ENCODE peak calls at places on chromosomes 6 and 20, in five cellular contexts. N is NCI-H2171 treated with DMSO at 0.1 percent for 48 hours, M is AG04450, Q is colonic mucosa, C is GM23338. S is an unnamed sample.

GRCh38 chr20:59994697-59995122 is 36.5 kb downstream of the CDH26 start:
- DNase-seq in Q (peak), N (no peak), M (no peak), C (peak), S (no peak)

GRCh38 chr6:50249493-50249892 is 199.8 kb upstream of the DEFB112 start:
- DNase-seq in Q (no peak), N (no peak), M (peak), C (no peak), S (no peak)

GRCh38 chr6:49849121-49849907 is 17.0 kb downstream of the CRISP1 start:
- DNase-seq in C (peak), M (peak), Q (no peak), N (peak), S (no peak)

GRCh38 chr6:30985490-30985889 is 2.0 kb downstream of the MUC21 start:
- DNase-seq in Q (no peak), M (no peak), C (no peak), N (no peak), S (no peak)

GRCh38 chr6:1763411-1763810 is 153.7 kb downstream of the FOXC1 start:
- DNase-seq in N (no peak), M (no peak), Q (no peak), C (no peak), S (no peak)

GRCh38 chr6:46271107-46271506 is 100.3 kb upstream of the ENPP5 start:
- DNase-seq in N (no peak), M (no peak), Q (no peak), C (no peak), S (no peak)

GRCh38 chr20:9699181-9699580 is 139.7 kb downstream of the PAK5 start:
- DNase-seq in M (no peak), C (no peak), N (no peak), Q (no peak), S (no peak)

GRCh38 chr20:38805958-38806854 is 709 bp downstream of the PPP1R16B start:
- DNase-seq in C (peak), M (no peak), N (peak), Q (no peak), S (no peak)

GRCh38 chr20:44576297-44576696 is 6.1 kb upstream of the PKIG start:
- DNase-seq in M (no peak), N (peak), C (peak), Q (no peak), S (no peak)

GRCh38 chr20:7010584-7010983 is 243.1 kb downstream of the BMP2 start:
- DNase-seq in M (no peak), N (no peak), C (no peak), Q (no peak), S (no peak)

GRCh38 chr6:21738180-21739094 is 144.9 kb downstream of the SOX4 start:
- DNase-seq in C (no peak), N (peak), Q (peak), M (no peak), S (no peak)

GRCh38 chr6:169316651-169317050 is 63.0 kb upstream of the THBS2 start:
- DNase-seq in Q (no peak), N (no peak), M (no peak), C (no peak), S (no peak)

GRCh38 chr6:49479308-49480004 is 16.3 kb downstream of the CENPQ start:
- DNase-seq in Q (no peak), N (no peak), M (no peak), C (no peak), S (no peak)

GRCh38 chr6:51717477-51717876 is 369.9 kb downstream of the PKHD1 start:
- DNase-seq in C (no peak), Q (no peak), N (no peak), M (no peak), S (no peak)

GRCh38 chr6:56996401-56996800 is 41.5 kb downstream of the BEND6 start:
- DNase-seq in Q (no peak), N (no peak), M (no peak), C (no peak), S (no peak)

GRCh38 chr6:34284563-34285545 is 36.0 kb upstream of the SMIM29 start:
- DNase-seq in C (no peak), N (peak), Q (peak), M (peak), S (no peak)

GRCh38 chr6:3009930-3010329 is 10.2 kb downstream of the NQO2 start:
- DNase-seq in Q (no peak), C (no peak), N (no peak), M (no peak), S (no peak)

GRCh38 chr6:116371384-116372209 is 850 bp downstream of the DSE start:
- DNase-seq in N (peak), C (peak), M (peak), Q (peak), S (no peak)

GRCh38 chr20:44247131-44247571 is at the start of gene GDAP1L1:
- DNase-seq in C (peak), M (no peak), Q (no peak), N (peak), S (no peak)

GRCh38 chr20:23299673-23300050 is 50.9 kb upstream of the NXT1 start:
- DNase-seq in Q (no peak), N (no peak), C (no peak), M (no peak), S (no peak)

GRCh38 chr6:12572884-12573824 is 143.4 kb upstream of the PHACTR1 start:
- DNase-seq in N (no peak), Q (peak), C (peak), M (no peak), S (no peak)

GRCh38 chr6:161038229-161039003 is 46.8 kb downstream of the MAP3K4 start:
- DNase-seq in C (no peak), Q (peak), N (no peak), M (peak), S (no peak)

GRCh38 chr20:58627212-58628072 is 23.6 kb upstream of the STX16 start:
- DNase-seq in Q (no peak), N (no peak), C (no peak), M (no peak), S (no peak)

GRCh38 chr6:81878479-81878878 is 126.0 kb upstream of the TENT5A start:
- DNase-seq in N (peak), M (no peak), C (no peak), Q (no peak), S (no peak)

GRCh38 chr6:3939964-3940363 is 90.8 kb downstream of the FAM50B start:
- DNase-seq in M (no peak), N (no peak), Q (no peak), C (no peak), S (no peak)

GRCh38 chr6:111984081-111984480 is 69.8 kb upstream of the CCN6 start:
- DNase-seq in M (no peak), N (no peak), C (no peak), Q (no peak), S (no peak)

GRCh38 chr6:105677671-105678475 is 275.0 kb upstream of the PREP start:
- DNase-seq in Q (no peak), M (no peak), N (no peak), C (no peak), S (no peak)

GRCh38 chr6:132604635-132605150 is 15.2 kb upstream of the TAAR5 start:
- DNase-seq in Q (no peak), C (no peak), N (no peak), M (no peak), S (no peak)

S was measured in activated CD8-positive, alpha-beta memory T cell treated with anti-CD3 and anti-CD28 coated beads for 4 hours.